ENCODE peak calls at places on chromosomes 12 and 14, in seven cellular contexts. M is IMR-90, H is mesendoderm, E is H1, F is trophoblast cell, S is neuronal stem cell, G is mesenchymal stem cell. U is an unnamed sample.
A peak's percentile ranks its signal among the peaks of the same experiment; 100 is the strongest.

GRCh38 chr12:104687823-104688573 is 231.2 kb downstream of the CHST11 start:
- DNase-seq in M (no peak), H (no peak), E (no peak), F (no peak), S (no peak), G (no peak), U (no peak)

GRCh38 chr12:66587912-66588311 is 91.0 kb downstream of the GRIP1 start:
- DNase-seq in M (peak; percentile 7), H (no peak), E (no peak), F (no peak), S (no peak), G (no peak), U (no peak)

GRCh38 chr14:73770977-73771847 is 57.0 kb upstream of the PNMA1 start:
- DNase-seq in M (no peak), H (no peak), E (no peak), F (peak; percentile 64), S (no peak), G (no peak), U (peak; percentile 15)

GRCh38 chr14:92472860-92473259 is 40.7 kb upstream of the RIN3 start:
- DNase-seq in M (no peak), H (no peak), E (no peak), F (no peak), S (no peak), G (no peak), U (no peak)

GRCh38 chr12:90908465-90908864 is 46.5 kb downstream of the CCER1 start:
- DNase-seq in M (peak; percentile 83), H (no peak), E (no peak), F (no peak), S (no peak), G (peak; percentile 65), U (no peak)

GRCh38 chr14:48792376-48793024 is 793.7 kb downstream of the RPS29 start:
- DNase-seq in M (peak; percentile 29), H (peak; percentile 66), E (no peak), F (no peak), S (no peak), G (peak; percentile 38), U (peak; percentile 33)

GRCh38 chr14:103946975-103947374 is 4.6 kb upstream of the RD3L start:
- DNase-seq in M (no peak), H (no peak), E (no peak), F (no peak), S (no peak), G (no peak), U (no peak)

GRCh38 chr12:113359133-113359938 is 949 bp downstream of the PLBD2 start:
- DNase-seq in M (peak; percentile 14), H (no peak), E (no peak), F (no peak), S (no peak), G (no peak), U (no peak)

GRCh38 chr12:26293612-26294011 is 98.2 kb downstream of the SSPN start:
- DNase-seq in M (no peak), H (no peak), E (no peak), F (no peak), S (no peak), G (no peak), U (no peak)

GRCh38 chr14:80987235-80988032 is 32.0 kb downstream of the TSHR start:
- DNase-seq in M (peak; percentile 69), H (peak; percentile 83), E (peak; percentile 51), F (peak; percentile 95), S (peak; percentile 61), G (peak; percentile 66), U (peak; percentile 69)

GRCh38 chr12:75505706-75506312 is 5.6 kb downstream of the KRR1 start:
- DNase-seq in M (peak; percentile 67), H (no peak), E (no peak), F (peak; percentile 62), S (no peak), G (peak; percentile 56), U (no peak)

GRCh38 chr14:68391292-68392014 is 401.4 kb downstream of the ZFP36L1 start:
- DNase-seq in M (peak; percentile 79), H (no peak), E (no peak), F (peak; percentile 56), S (no peak), G (no peak), U (no peak)
- H3K18ac ChIP-seq in M (peak overlapping the region; percentile 48), H (no peak overlapping the region), E (no peak overlapping the region), F (no peak overlapping the region), S (no peak overlapping the region), G (no peak overlapping the region), U (no peak overlapping the region)

DNA sequence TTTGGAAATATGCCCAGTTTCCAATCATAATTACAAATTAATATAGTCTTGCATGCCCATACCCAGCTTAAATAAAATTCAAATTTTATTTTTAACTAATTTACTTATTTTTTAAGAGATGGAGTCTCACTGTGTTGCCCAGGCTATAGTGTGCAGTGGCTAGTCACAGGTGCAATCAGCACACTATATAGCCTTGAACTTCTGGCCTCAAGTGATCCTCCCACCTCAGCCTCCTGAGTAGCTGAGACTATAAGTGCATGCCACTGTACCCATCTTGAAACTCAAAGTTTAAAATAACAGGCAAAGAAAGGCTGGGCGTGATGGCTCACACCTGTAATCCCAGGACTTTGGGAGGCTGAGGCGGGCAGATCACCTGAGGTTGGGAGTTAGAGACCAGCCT is 10.3 kb downstream of the MLH3 start:
- DNase-seq in M (no peak), H (no peak), E (no peak), F (no peak), S (no peak), G (no peak), U (no peak)
- H3K4ac ChIP-seq in M (no peak overlapping the region), H (no peak overlapping the region), E (no peak overlapping the region), F (no peak overlapping the region), S (no peak overlapping the region), G (no peak overlapping the region), U (no peak overlapping the region)

GRCh38 chr12:132710422-132711168 is at the start of gene PGAM5:
- DNase-seq in M (peak; percentile 70), H (peak; percentile 87), E (peak; percentile 23), F (peak; percentile 91), S (peak; percentile 75), G (peak; percentile 79), U (peak; percentile 75)

GRCh38 chr12:132707241-132707640 is 3.4 kb upstream of the PGAM5 start:
- DNase-seq in M (no peak), H (peak; percentile 65), E (no peak), F (no peak), S (no peak), G (no peak), U (no peak)

GRCh38 chr12:132710062-132710421 is 600 bp upstream of the PGAM5 start:
- DNase-seq in M (no peak), H (no peak), E (no peak), F (no peak), S (no peak), G (no peak), U (no peak)

GRCh38 chr12:132711169-132711843 is 664 bp downstream of the PGAM5 start:
- DNase-seq in M (peak; percentile 23), H (peak; percentile 29), E (no peak), F (peak; percentile 49), S (no peak), G (peak; percentile 50), U (no peak)

GRCh38 chr12:132708150-132708549 is 2.5 kb upstream of the PGAM5 start:
- DNase-seq in M (no peak), H (no peak), E (no peak), F (no peak), S (no peak), G (no peak), U (no peak)
- H3K18ac ChIP-seq in M (no peak overlapping the region), H (no peak overlapping the region), E (no peak overlapping the region), F (no peak overlapping the region), S (no peak overlapping the region), G (no peak overlapping the region), U (no peak overlapping the region)

DNA sequence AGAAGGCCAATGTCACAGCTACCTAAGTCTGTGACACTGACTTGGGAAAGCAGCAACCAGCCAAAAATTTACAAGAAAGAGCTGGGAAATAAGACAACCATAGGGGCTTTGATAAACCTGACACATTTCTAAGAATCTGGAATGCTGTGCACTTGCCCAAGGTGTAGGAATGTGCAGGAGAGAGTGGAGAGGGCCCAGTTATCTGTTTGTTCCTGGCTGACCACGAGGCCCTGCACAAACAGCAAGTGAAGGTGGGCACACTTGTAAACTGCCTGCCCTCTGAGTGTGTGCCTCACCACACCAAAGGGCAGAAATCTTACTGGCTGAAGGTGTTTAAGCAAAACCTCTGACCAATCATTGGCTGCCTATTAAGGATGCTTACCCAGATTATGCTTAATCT is 27.3 kb downstream of the DLK1 start:
- DNase-seq in M (no peak), H (no peak), E (no peak), F (no peak), S (no peak), G (no peak), U (no peak)
- H3K4ac ChIP-seq in M (no peak overlapping the region), H (no peak overlapping the region), E (no peak overlapping the region), F (no peak overlapping the region), S (no peak overlapping the region), G (no peak overlapping the region), U (no peak overlapping the region)